ENCODE peak calls at places on chromosomes 3 and 15, in nine cellular contexts. Z is OCI-LY7; V is hypothalamus; G is activated CD4-positive, alpha-beta T cell treated with anti-CD3 and anti-CD28 coated beads, Interleukin-2, amount 10 ng/mL, durations not matched to agents 7 days and 5 days; C is activated effector memory CD4-positive, alpha-beta T cell treated with anti-CD3 and anti-CD28 coated beads, Interleukin-2, amount 50 U/mL, for 16 hours; Q is ACHN; Y is cortex of kidney; B is cardiac muscle cell; A is HuH-7.5. K is an unnamed sample.

GRCh38 chr15:96331942-96332853 is 1.7 kb downstream of the NR2F2 start:
- DNase-seq in Z (no peak), V (no peak), G (no peak), C (no peak), Q (peak), Y (no peak), B (peak), A (peak), K (peak)

GRCh38 chr3:43769471-43770425 is 79.0 kb downstream of the ABHD5 start:
- DNase-seq in Z (peak), V (peak), G (peak), C (peak), Q (peak), Y (peak), B (peak), A (peak), K (peak)

GRCh38 chr3:120021523-120021922 is 72.7 kb downstream of the GSK3B start:
- DNase-seq in Z (no peak), V (no peak), G (no peak), C (no peak), Q (no peak), Y (no peak), B (peak), A (no peak), K (no peak)

GRCh38 chr3:112973325-112974177 is 1.4 kb downstream of the CD200R1 start:
- DNase-seq in Z (no peak), V (no peak), G (peak), C (peak), Q (no peak), Y (no peak), B (no peak), A (no peak), K (no peak)

GRCh38 chr15:33200903-33201302 is 6.4 kb upstream of the FMN1 start:
- DNase-seq in Z (no peak), V (no peak), G (no peak), C (no peak), Q (peak), Y (no peak), B (no peak), A (no peak), K (no peak)

GRCh38 chr15:89777821-89778380 is 1.8 kb downstream of the MESP2 start:
- DNase-seq in Z (no peak), V (no peak), G (no peak), C (no peak), Q (no peak), Y (no peak), B (no peak), A (no peak), K (no peak)

GRCh38 chr3:180416111-180416541 is 185.8 kb upstream of the TTC14 start:
- DNase-seq in Z (no peak), V (peak), G (no peak), C (no peak), Q (no peak), Y (no peak), B (no peak), A (no peak), K (no peak)

GRCh38 chr3:77081240-77081661 is 41.4 kb downstream of the ROBO2 start:
- DNase-seq in Z (no peak), V (peak), G (no peak), C (no peak), Q (peak), Y (no peak), B (peak), A (no peak), K (no peak)

GRCh38 chr15:22861151-22861550 is 22.7 kb downstream of the NIPA2 start:
- DNase-seq in Z (no peak), V (no peak), G (no peak), C (no peak), Q (no peak), Y (no peak), B (no peak), A (no peak), K (no peak)

GRCh38 chr3:107045791-107046190 is 331.4 kb upstream of the CCDC54 start:
- DNase-seq in Z (no peak), V (peak), G (no peak), C (no peak), Q (no peak), Y (no peak), B (no peak), A (no peak), K (no peak)

GRCh38 chr15:75201609-75202250 is at the start of gene C15orf39:
- DNase-seq in Z (peak), V (peak), G (peak), C (peak), Q (peak), Y (no peak), B (peak), A (peak), K (peak)

GRCh38 chr3:23183731-23184130 is 19.4 kb upstream of the UBE2E2 start:
- DNase-seq in Z (peak), V (peak), G (no peak), C (no peak), Q (peak), Y (no peak), B (peak), A (peak), K (no peak)

GRCh38 chr15:63371297-63371918 is 10.2 kb downstream of the CA12 start:
- DNase-seq in Z (no peak), V (no peak), G (no peak), C (peak), Q (no peak), Y (no peak), B (peak), A (no peak), K (peak)

GRCh38 chr3:183809209-183809608 is 16.2 kb downstream of the MAP6D1 start:
- DNase-seq in Z (no peak), V (no peak), G (no peak), C (no peak), Q (no peak), Y (no peak), B (no peak), A (no peak), K (no peak)

GRCh38 chr3:48565186-48565585 is 1.6 kb upstream of the UCN2 start:
- DNase-seq in Z (no peak), V (no peak), G (no peak), C (no peak), Q (no peak), Y (no peak), B (no peak), A (no peak), K (no peak)

GRCh38 chr15:89433686-89434085 is 62.7 kb downstream of the RHCG start:
- DNase-seq in Z (no peak), V (peak), G (no peak), C (no peak), Q (no peak), Y (no peak), B (no peak), A (no peak), K (no peak)

GRCh38 chr3:123949606-123950005 is 11.4 kb downstream of the CCDC14 start:
- DNase-seq in Z (no peak), V (no peak), G (no peak), C (no peak), Q (no peak), Y (no peak), B (no peak), A (no peak), K (no peak)

GRCh38 chr3:100496711-100497261 is 4.4 kb downstream of the TMEM45A start:
- DNase-seq in Z (no peak), V (no peak), G (no peak), C (no peak), Q (peak), Y (no peak), B (peak), A (no peak), K (no peak)

GRCh38 chr3:16290827-16291196 is 25.8 kb downstream of the OXNAD1 start:
- DNase-seq in Z (peak), V (no peak), G (no peak), C (no peak), Q (no peak), Y (no peak), B (peak), A (no peak), K (no peak)

GRCh38 chr15:95556866-95557225 is 773.7 kb upstream of the NR2F2 start:
- DNase-seq in Z (no peak), V (no peak), G (no peak), C (no peak), Q (no peak), Y (no peak), B (peak), A (no peak), K (no peak)

GRCh38 chr3:64651791-64652241 is 36.0 kb downstream of the ADAMTS9 start:
- DNase-seq in Z (no peak), V (no peak), G (no peak), C (no peak), Q (no peak), Y (no peak), B (peak), A (no peak), K (no peak)

GRCh38 chr15:98648654-98649537 is 557 bp downstream of the IGF1R start:
- DNase-seq in Z (peak), V (peak), G (peak), C (peak), Q (peak), Y (no peak), B (peak), A (peak), K (peak)

GRCh38 chr15:74725241-74725774 is at the start of gene CYP1A1:
- DNase-seq in Z (no peak), V (no peak), G (peak), C (peak), Q (peak), Y (no peak), B (peak), A (peak), K (no peak)

GRCh38 chr3:129605593-129606521 is 619 bp downstream of the PLXND1 start:
- DNase-seq in Z (peak), V (no peak), G (peak), C (peak), Q (peak), Y (no peak), B (peak), A (peak), K (peak)

GRCh38 chr3:21705769-21706168 is 45.2 kb downstream of the ZNF385D start:
- DNase-seq in Z (no peak), V (no peak), G (no peak), C (no peak), Q (peak), Y (no peak), B (peak), A (no peak), K (no peak)

GRCh38 chr15:40320931-40321371 is 2.5 kb upstream of the INAFM2 start:
- DNase-seq in Z (peak), V (peak), G (peak), C (peak), Q (peak), Y (no peak), B (peak), A (peak), K (no peak)

GRCh38 chr3:53318522-53318921 is 28.8 kb downstream of the DCP1A start:
- DNase-seq in Z (no peak), V (no peak), G (no peak), C (no peak), Q (no peak), Y (no peak), B (peak), A (no peak), K (no peak)

GRCh38 chr3:144524531-144524930 is 552.9 kb downstream of the DIPK2A start:
- DNase-seq in Z (no peak), V (no peak), G (no peak), C (no peak), Q (no peak), Y (no peak), B (no peak), A (no peak), K (no peak)

GRCh38 chr15:67850995-67851535 is 11.2 kb upstream of the RNU6-1 start:
- DNase-seq in Z (peak), V (no peak), G (no peak), C (no peak), Q (no peak), Y (no peak), B (peak), A (no peak), K (no peak)

GRCh38 chr15:74907277-74907870 is 723 bp upstream of the FAM219B start:
- DNase-seq in Z (no peak), V (no peak), G (no peak), C (peak), Q (no peak), Y (no peak), B (peak), A (no peak), K (no peak)

GRCh38 chr3:35012210-35012609 is 627.1 kb upstream of the ARPP21 start:
- DNase-seq in Z (no peak), V (no peak), G (no peak), C (no peak), Q (no peak), Y (no peak), B (no peak), A (no peak), K (no peak)

GRCh38 chr3:79366414-79366813 is 401.4 kb downstream of the ROBO1 start:
- DNase-seq in Z (no peak), V (no peak), G (no peak), C (no peak), Q (no peak), Y (no peak), B (no peak), A (no peak), K (no peak)

GRCh38 chr15:101250331-101250730 is 1.5 kb downstream of the CHSY1 start:
- DNase-seq in Z (no peak), V (no peak), G (no peak), C (no peak), Q (peak), Y (no peak), B (peak), A (no peak), K (no peak)

GRCh38 chr3:119973276-119973675 is 121.0 kb downstream of the GSK3B start:
- DNase-seq in Z (no peak), V (no peak), G (no peak), C (no peak), Q (no peak), Y (no peak), B (no peak), A (no peak), K (no peak)

GRCh38 chr15:60420322-60420721 is 22.5 kb upstream of the ANXA2 start:
- DNase-seq in Z (no peak), V (no peak), G (no peak), C (no peak), Q (no peak), Y (no peak), B (no peak), A (no peak), K (no peak)

GRCh38 chr15:73072894-73073293 is 20.6 kb downstream of the NEO1 start:
- DNase-seq in Z (no peak), V (no peak), G (no peak), C (no peak), Q (no peak), Y (no peak), B (no peak), A (no peak), K (no peak)

GRCh38 chr3:58198804-58199203 is 12.0 kb downstream of the DNASE1L3 start:
- DNase-seq in Z (no peak), V (no peak), G (no peak), C (no peak), Q (no peak), Y (no peak), B (peak), A (no peak), K (no peak)